ENCODE peak calls at places on chromosome 5, in five cellular contexts. One of them, this sample, is unnamed. For H3K27me3, the result is how much of the 10 kb centered on the place peaks cover.

GRCh38 chr5:36079200-36079761 is 12.6 kb upstream of the UGT3A2 start:
- DNase-seq in body of pancreas: peak
- DNase-seq in adrenal gland: peak
- DNase-seq in ovary: no peak
- DNase-seq in BJ: no peak
- DNase-seq in this sample: peak

GRCh38 chr5:32462618-32463017 is 18.1 kb upstream of the ZFR start:
- DNase-seq in BJ: no peak
- DNase-seq in adrenal gland: no peak
- DNase-seq in ovary: no peak
- DNase-seq in body of pancreas: no peak
- DNase-seq in this sample: no peak

GRCh38 chr5:31823477-31823876 is 184.5 kb downstream of the PDZD2 start:
- DNase-seq in ovary: no peak
- DNase-seq in body of pancreas: no peak
- DNase-seq in adrenal gland: no peak
- DNase-seq in BJ: no peak
- DNase-seq in this sample: no peak

GRCh38 chr5:147985593-147985992 is 78.2 kb upstream of the SPINK5 start:
- DNase-seq in BJ: no peak
- DNase-seq in ovary: no peak
- DNase-seq in adrenal gland: no peak
- DNase-seq in body of pancreas: no peak
- DNase-seq in this sample: no peak

GRCh38 chr5:151085517-151086031 is 4.7 kb upstream of the TNIP1 start:
- DNase-seq in adrenal gland: peak
- DNase-seq in body of pancreas: peak
- DNase-seq in ovary: peak
- DNase-seq in BJ: no peak
- DNase-seq in this sample: no peak

GRCh38 chr5:177426566-177427210 is at the start of gene GRK6:
- DNase-seq in adrenal gland: peak
- DNase-seq in BJ: no peak
- DNase-seq in ovary: peak
- DNase-seq in body of pancreas: peak
- DNase-seq in this sample: peak

GRCh38 chr5:171957591-171958251 is 48.7 kb downstream of the FBXW11 start:
- DNase-seq in ovary: no peak
- DNase-seq in body of pancreas: peak
- DNase-seq in BJ: no peak
- DNase-seq in adrenal gland: peak
- DNase-seq in this sample: no peak

GRCh38 chr5:96492654-96493053 is 59.6 kb upstream of the PCSK1 start:
- DNase-seq in adrenal gland: no peak
- DNase-seq in ovary: no peak
- DNase-seq in body of pancreas: no peak
- DNase-seq in BJ: peak
- DNase-seq in this sample: no peak

GRCh38 chr5:94778712-94779111 is 160.2 kb downstream of the SLF1 start:
- DNase-seq in ovary: no peak
- DNase-seq in BJ: no peak
- DNase-seq in body of pancreas: no peak
- DNase-seq in adrenal gland: no peak
- DNase-seq in this sample: no peak

GRCh38 chr5:1111727-1112289 is at the start of gene SLC12A7:
- DNase-seq in body of pancreas: peak
- DNase-seq in adrenal gland: peak
- DNase-seq in BJ: no peak
- DNase-seq in ovary: peak
- DNase-seq in this sample: peak

GRCh38 chr5:115949096-115949495 is 13.2 kb upstream of the LVRN start:
- DNase-seq in BJ: no peak
- DNase-seq in adrenal gland: no peak
- DNase-seq in ovary: no peak
- DNase-seq in body of pancreas: no peak
- DNase-seq in this sample: no peak

GRCh38 chr5:115944501-115944900 is 17.8 kb upstream of the LVRN start:
- DNase-seq in ovary: no peak
- DNase-seq in BJ: no peak
- DNase-seq in adrenal gland: no peak
- DNase-seq in body of pancreas: no peak
- DNase-seq in this sample: no peak

GRCh38 chr5:115947260-115947659 is 15.0 kb upstream of the LVRN start:
- DNase-seq in ovary: no peak
- DNase-seq in BJ: no peak
- DNase-seq in body of pancreas: no peak
- DNase-seq in adrenal gland: no peak
- DNase-seq in this sample: no peak

GRCh38 chr5:115946655-115947054 is 15.6 kb upstream of the LVRN start:
- DNase-seq in adrenal gland: no peak
- DNase-seq in body of pancreas: no peak
- DNase-seq in ovary: no peak
- DNase-seq in BJ: no peak
- DNase-seq in this sample: no peak

GRCh38 chr5:115948013-115948605 is 14.2 kb upstream of the LVRN start:
- DNase-seq in BJ: no peak
- DNase-seq in body of pancreas: no peak
- DNase-seq in ovary: no peak
- DNase-seq in adrenal gland: no peak
- DNase-seq in this sample: no peak
- H3K4me3 ChIP-seq in BJ: no peak
- H3K4me3 ChIP-seq in body of pancreas: no peak
- H3K4me3 ChIP-seq in ovary: no peak
- H3K4me3 ChIP-seq in adrenal gland: no peak
- H3K4me3 ChIP-seq in this sample: no peak

GRCh38 chr5:119268387-119269060 is 87.3 kb upstream of the TNFAIP8 start:
- DNase-seq in adrenal gland: peak
- DNase-seq in ovary: peak
- DNase-seq in body of pancreas: peak
- DNase-seq in BJ: peak
- DNase-seq in this sample: peak

GRCh38 chr5:119270955-119271757 is 84.7 kb upstream of the TNFAIP8 start:
- DNase-seq in adrenal gland: no peak
- DNase-seq in ovary: no peak
- DNase-seq in body of pancreas: peak
- DNase-seq in BJ: no peak
- DNase-seq in this sample: no peak

GRCh38 chr5:119269061-119269579 is 86.7 kb upstream of the TNFAIP8 start:
- DNase-seq in BJ: no peak
- DNase-seq in adrenal gland: peak
- DNase-seq in body of pancreas: peak
- DNase-seq in ovary: peak
- DNase-seq in this sample: peak

GRCh38 chr5:119270121-119270565 is 85.7 kb upstream of the TNFAIP8 start:
- DNase-seq in body of pancreas: no peak
- DNase-seq in adrenal gland: no peak
- DNase-seq in ovary: no peak
- DNase-seq in BJ: no peak
- DNase-seq in this sample: no peak

DNA sequence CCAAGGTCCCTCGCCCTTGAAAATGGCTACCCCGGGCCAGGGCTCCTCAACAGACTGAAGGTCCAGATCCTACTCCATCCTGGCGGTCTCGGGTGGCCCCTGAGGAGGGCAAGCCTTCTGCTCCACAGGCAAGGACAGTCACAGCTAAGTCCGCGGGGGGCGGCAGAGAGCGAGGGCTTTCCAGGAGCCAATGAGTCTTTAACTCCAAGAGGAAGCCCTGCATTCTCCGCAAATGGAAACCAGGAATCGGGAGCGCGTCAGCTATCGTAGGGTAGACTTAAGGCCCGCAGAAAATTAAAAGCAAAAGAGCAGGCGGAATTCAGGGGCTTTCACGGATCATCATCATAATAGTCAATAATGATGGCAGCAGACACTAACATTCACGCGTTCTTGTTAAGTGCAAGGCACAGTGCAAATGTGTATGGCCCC is 87.8 kb upstream of the TNFAIP8 start:
- DNase-seq in ovary: peak
- DNase-seq in BJ: peak
- DNase-seq in adrenal gland: peak
- DNase-seq in body of pancreas: peak
- DNase-seq in this sample: peak
- TF ChIP-seq CTCF in ovary: no peak
- TF ChIP-seq CTCF in BJ: peak
- TF ChIP-seq CTCF in adrenal gland: peak
- TF ChIP-seq CTCF in body of pancreas: no peak
- TF ChIP-seq CTCF in this sample: peak

GRCh38 chr5:93221-93980 is 1.4 kb downstream of the PLEKHG4B start:
- DNase-seq in BJ: no peak
- DNase-seq in adrenal gland: no peak
- DNase-seq in ovary: no peak
- DNase-seq in body of pancreas: no peak
- DNase-seq in this sample: no peak
- H3K27me3 ChIP-seq in BJ: under half
- H3K27me3 ChIP-seq in adrenal gland: under half
- H3K27me3 ChIP-seq in ovary: under half
- H3K27me3 ChIP-seq in body of pancreas: under half
- H3K27me3 ChIP-seq in this sample: half or more

GRCh38 chr5:139670369-139671095 is 22.4 kb downstream of the CXXC5 start:
- DNase-seq in BJ: no peak
- DNase-seq in adrenal gland: no peak
- DNase-seq in ovary: no peak
- DNase-seq in body of pancreas: no peak
- DNase-seq in this sample: no peak
- H3K4me3 ChIP-seq in BJ: no peak
- H3K4me3 ChIP-seq in adrenal gland: no peak
- H3K4me3 ChIP-seq in ovary: no peak
- H3K4me3 ChIP-seq in body of pancreas: no peak
- H3K4me3 ChIP-seq in this sample: no peak

DNA sequence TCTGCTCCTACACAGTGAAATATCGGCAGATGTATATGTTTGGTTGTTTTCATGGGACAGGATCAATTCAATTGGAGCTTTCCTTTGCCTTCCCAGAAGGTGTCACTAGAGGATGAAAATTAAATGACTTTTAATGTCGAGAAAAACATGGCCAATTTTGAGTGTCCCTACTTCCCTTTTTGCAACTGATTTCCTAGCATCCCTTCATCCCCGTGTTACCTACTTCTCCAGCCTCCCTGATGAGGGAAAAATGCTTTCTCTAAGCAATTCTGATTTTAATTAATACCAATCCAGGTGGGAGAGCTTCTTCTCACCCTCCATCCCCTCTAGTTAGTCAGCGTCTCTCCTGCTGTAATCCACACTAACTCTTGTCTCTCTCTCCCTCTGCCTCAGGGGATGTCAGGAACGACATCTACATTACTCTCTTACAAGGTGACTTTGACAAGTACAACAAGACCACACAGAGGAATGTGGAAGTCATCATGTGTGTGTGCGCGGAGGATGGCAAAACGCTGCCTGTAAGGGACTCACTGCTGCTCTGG is 64.9 kb downstream of the DOCK2 start:
- DNase-seq in ovary: no peak
- DNase-seq in adrenal gland: no peak
- DNase-seq in BJ: no peak
- DNase-seq in body of pancreas: no peak
- DNase-seq in this sample: no peak
- TF ChIP-seq CTCF in ovary: no peak
- TF ChIP-seq CTCF in adrenal gland: peak
- TF ChIP-seq CTCF in BJ: peak
- TF ChIP-seq CTCF in body of pancreas: no peak
- TF ChIP-seq CTCF in this sample: no peak